ENCODE peak calls at places on chromosome 14, in six cellular contexts. K is progenitor cell of endocrine pancreas, S is type B pancreatic cell, Y is CD14-positive monocyte, F is cardiac fibroblast, N is pancreas. H is an unnamed sample.

GRCh38 chr14:72847721-72848120 is 46.2 kb downstream of the DPF3 start:
- DNase-seq in Y (no peak), N (no peak), F (no peak), K (no peak), S (no peak), H (no peak)

GRCh38 chr14:50954811-50955372 is 10.6 kb upstream of the PYGL start:
- DNase-seq in K (no peak), N (no peak), Y (no peak), S (no peak), F (peak; percentile 86), H (no peak)

GRCh38 chr14:62988967-62989366 is 56.3 kb downstream of the KCNH5 start:
- DNase-seq in N (no peak), K (no peak), F (peak; percentile 23), Y (no peak), S (no peak), H (no peak)

GRCh38 chr14:28901631-28902030 is 135.0 kb downstream of the FOXG1 start:
- DNase-seq in F (no peak), Y (no peak), K (no peak), N (no peak), S (no peak), H (no peak)

GRCh38 chr14:91496790-91497189 is 13.3 kb downstream of the PPP4R3A start:
- DNase-seq in S (no peak), Y (no peak), F (no peak), N (no peak), K (no peak), H (no peak)

GRCh38 chr14:56855891-56856461 is 45.7 kb upstream of the OTX2 start:
- DNase-seq in Y (no peak), N (no peak), K (peak; percentile 51), S (no peak), F (no peak), H (no peak)

GRCh38 chr14:88380405-88380804 is 5.1 kb upstream of the SPATA7 start:
- DNase-seq in Y (no peak), K (no peak), N (no peak), F (peak; percentile 42), S (no peak), H (no peak)

GRCh38 chr14:95635051-95635450 is 51.2 kb upstream of the TCL1B start:
- DNase-seq in K (no peak), N (no peak), S (no peak), F (no peak), Y (no peak), H (no peak)

GRCh38 chr14:36111822-36112583 is 64.5 kb downstream of the PTCSC3 start:
- DNase-seq in K (no peak), N (no peak), S (no peak), F (no peak), Y (no peak), H (no peak)

DNA sequence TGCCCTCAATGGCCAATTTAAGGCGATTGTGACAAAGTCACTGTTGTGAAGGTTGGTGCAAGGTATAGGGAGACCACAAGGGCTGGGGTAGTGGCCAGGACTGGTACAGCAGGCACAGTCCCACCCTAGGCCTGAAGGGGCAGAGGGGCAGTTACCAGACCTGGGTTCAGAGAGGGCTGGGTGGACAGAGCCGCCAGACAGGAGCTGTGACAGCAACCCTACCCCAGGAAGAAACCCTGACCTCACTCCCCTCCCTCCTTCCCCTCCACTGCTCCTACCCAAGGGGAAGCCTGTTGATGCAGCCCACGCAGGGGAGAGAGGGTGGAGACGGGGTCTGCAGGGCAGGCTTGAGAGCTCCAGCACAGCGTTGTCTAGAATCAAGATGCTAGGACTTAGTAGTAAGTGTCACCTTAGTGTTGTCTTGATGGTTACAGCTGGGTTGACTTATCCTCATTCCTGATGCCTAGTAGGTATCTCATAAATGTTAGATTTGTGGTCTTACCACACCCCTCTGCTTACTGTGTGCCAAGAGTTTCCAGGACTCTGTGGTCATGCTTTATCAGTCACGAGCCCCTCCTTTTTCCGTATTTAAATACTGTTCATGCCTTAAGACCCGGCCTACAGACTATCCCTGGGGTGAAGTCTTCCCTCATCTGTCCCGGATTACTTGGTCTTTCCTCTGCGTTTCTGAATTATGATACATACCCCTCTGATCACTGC is 14.4 kb downstream of the EML1 start:
- DNase-seq in F (peak; percentile 37), K (no peak), S (no peak), N (no peak), Y (no peak), H (no peak)
- TF ChIP-seq CTCF in F (peak; percentile 2), K (peak; percentile 27), S (peak; percentile 48), N (no peak), Y (no peak), H (no peak)

DNA sequence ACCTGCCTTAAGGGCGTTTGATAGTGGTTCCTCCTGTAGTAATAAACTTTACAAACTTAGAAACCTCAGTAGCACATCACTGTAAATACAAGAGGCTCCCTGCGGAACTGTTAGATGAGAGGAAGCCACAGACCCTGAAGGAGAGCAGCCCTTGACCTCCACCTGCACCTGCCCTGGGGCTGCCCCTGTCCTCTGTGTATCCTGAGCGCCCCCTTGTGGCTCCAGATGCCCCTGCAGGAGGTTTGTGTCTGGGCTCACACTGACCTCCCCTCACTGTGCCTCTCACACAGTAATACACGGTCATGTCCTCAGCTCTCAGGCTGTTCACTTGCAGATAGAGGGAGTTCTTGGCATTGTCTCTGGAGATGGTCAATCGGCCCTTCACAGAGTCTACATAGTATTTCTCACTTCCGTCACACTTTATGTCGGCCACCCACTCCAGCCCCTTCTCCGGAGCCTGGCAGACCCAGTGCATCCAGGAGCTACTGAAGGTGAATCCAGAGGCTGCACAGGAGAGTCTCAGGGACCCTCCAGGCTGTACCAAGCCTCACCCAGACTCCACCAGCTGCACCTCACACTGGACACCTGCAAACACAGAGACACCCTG is 1059.8 kb downstream of the TMEM121 start:
- DNase-seq in K (no peak), F (no peak), N (peak; percentile 21), S (no peak), Y (no peak), H (no peak)
- TF ChIP-seq CTCF in K (no peak), F (no peak), N (peak; percentile 24), S (no peak), Y (peak; percentile 71), H (peak; percentile 17)

DNA sequence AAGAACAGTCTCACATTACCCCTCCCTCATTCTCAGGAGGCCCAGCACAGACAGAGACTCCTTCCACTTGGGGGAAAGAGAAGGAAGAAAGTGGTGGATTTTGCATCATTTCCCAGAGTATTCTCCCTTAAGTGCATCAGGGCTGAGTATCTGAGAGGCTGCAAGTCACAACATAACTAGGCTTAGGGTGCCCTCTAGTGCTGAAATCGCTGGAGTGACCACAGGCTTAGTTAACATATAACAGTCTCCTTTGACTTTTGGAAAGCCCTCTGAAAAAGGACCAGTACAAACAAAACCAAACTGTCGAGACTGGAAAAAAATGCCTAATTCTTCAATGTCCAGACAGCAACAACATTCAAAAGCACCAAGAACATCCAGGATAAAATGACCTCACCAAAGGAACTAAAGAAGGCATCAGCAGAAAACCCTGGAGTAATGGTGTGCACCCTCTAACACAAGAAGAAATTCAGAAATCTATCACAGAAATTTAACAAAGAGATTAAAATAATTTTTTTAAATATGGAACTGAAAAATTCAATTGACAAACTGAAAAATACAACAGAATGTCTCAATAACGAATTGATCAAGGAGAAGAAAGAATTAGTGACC is 412.3 kb downstream of the RPS29 start:
- DNase-seq in S (no peak), K (peak; percentile 58), N (peak; percentile 51), F (peak; percentile 82), Y (no peak), H (no peak)
- TF ChIP-seq CTCF in S (peak; percentile 86), K (peak; percentile 77), N (peak; percentile 9), F (peak; percentile 62), Y (peak; percentile 18), H (peak; percentile 82)

GRCh38 chr14:65834812-65835211 is 422.3 kb downstream of the FUT8 start:
- DNase-seq in Y (no peak), S (no peak), N (no peak), K (no peak), F (no peak), H (no peak)

GRCh38 chr14:65833256-65833880 is 420.8 kb downstream of the FUT8 start:
- DNase-seq in Y (no peak), S (no peak), K (no peak), F (no peak), N (no peak), H (no peak)

GRCh38 chr14:65834051-65834450 is 421.5 kb downstream of the FUT8 start:
- DNase-seq in F (no peak), N (no peak), Y (no peak), S (no peak), K (no peak), H (no peak)

GRCh38 chr14:65835501-65835900 is 423.0 kb downstream of the FUT8 start:
- DNase-seq in S (no peak), K (no peak), F (no peak), N (no peak), Y (no peak), H (no peak)

GRCh38 chr14:65832431-65833253 is 420.1 kb downstream of the FUT8 start:
- DNase-seq in Y (no peak), S (no peak), N (no peak), K (no peak), F (peak; percentile 18), H (no peak)
- TF ChIP-seq CTCF in Y (no peak), S (peak; percentile 69), N (no peak), K (peak; percentile 46), F (peak; percentile 30), H (peak; percentile 77)

GRCh38 chr14:46325157-46325556 is 326.4 kb downstream of the RPL10L start:
- DNase-seq in K (no peak), N (no peak), F (no peak), S (no peak), Y (no peak), H (no peak)
- TF ChIP-seq CTCF in K (no peak), N (no peak), F (no peak), S (peak; percentile 47), Y (no peak), H (no peak)

DNA sequence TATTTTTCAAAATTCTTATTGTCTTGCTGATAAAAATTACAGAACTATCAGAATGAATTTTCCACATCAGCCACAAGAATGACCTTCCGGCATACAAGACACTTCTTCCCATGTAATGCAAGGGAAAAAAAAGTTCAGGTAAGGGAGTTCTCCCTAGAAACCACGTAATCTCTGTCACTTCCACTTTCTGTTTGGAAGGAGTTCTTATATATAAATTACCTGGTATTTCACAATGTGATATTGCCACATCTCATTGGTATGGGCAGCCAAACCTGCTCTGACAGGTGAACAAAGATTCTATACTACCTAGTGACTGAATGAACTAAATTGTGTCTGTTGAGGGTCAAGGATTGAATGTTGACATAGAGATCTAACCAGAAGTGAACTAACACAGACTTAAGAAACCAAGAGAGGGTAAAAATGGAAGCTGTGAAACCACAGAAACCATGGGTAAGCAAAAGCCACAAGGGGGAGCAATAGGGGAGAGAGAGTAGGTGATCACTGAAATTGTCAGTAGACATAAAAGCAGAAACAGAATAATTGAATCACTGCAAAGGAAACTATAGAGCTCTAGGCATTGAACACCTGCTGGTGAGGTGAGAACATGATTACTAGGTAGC is 161.3 kb downstream of the RPL10L start:
- DNase-seq in K (no peak), S (no peak), Y (no peak), F (no peak), N (no peak), H (no peak)
- TF ChIP-seq CTCF in K (peak; percentile 51), S (peak; percentile 66), Y (no peak), F (no peak), N (no peak), H (peak; percentile 43)

H was measured in chondrocyte.